ENCODE peak calls at places on chromosomes 7 and 10, in four cellular contexts. H, L, A and W are unnamed samples.

GRCh38 chr7:47565841-47566240 is 16.1 kb downstream of the TNS3 start:
- DNase-seq in H (no peak), L (no peak), A (no peak), W (no peak)

GRCh38 chr7:101081432-101081831 is 3.8 kb upstream of the TRIM56 start:
- DNase-seq in H (no peak), L (no peak), A (no peak), W (no peak)

GRCh38 chr10:18438356-18439126 is 212.8 kb downstream of the NSUN6 start:
- DNase-seq in A (no peak), L (no peak), H (no peak), W (no peak)

GRCh38 chr10:48444266-48444665 is 137.8 kb downstream of the MAPK8 start:
- DNase-seq in L (peak; percentile 14), A (peak; percentile 12), H (peak; percentile 46), W (peak; percentile 20)

GRCh38 chr10:67079126-67079525 is 153.3 kb downstream of the LRRTM3 start:
- DNase-seq in A (no peak), H (no peak), L (no peak), W (no peak)

GRCh38 chr10:29840516-29841276 is 205.9 kb upstream of the SVIL start:
- DNase-seq in A (no peak), L (no peak), H (no peak), W (no peak)

GRCh38 chr7:157584420-157584819 is 247.6 kb downstream of the DNAJB6 start:
- DNase-seq in L (no peak), A (no peak), H (no peak), W (no peak)

GRCh38 chr10:28442375-28442774 is 90.5 kb upstream of the WAC start:
- DNase-seq in L (no peak), A (no peak), H (no peak), W (no peak)

GRCh38 chr10:86364551-86365345 is 1.8 kb downstream of the GRID1 start:
- DNase-seq in A (no peak), L (no peak), H (no peak), W (peak; percentile 52)

GRCh38 chr10:75097666-75098285 is 13.7 kb upstream of the SAMD8 start:
- DNase-seq in H (no peak), A (no peak), L (peak; percentile 20), W (no peak)

GRCh38 chr10:51063659-51064535 is 10.4 kb upstream of the PRKG1 start:
- DNase-seq in H (no peak), A (peak; percentile 15), L (peak; percentile 7), W (no peak)

GRCh38 chr7:95718556-95719410 is 53.6 kb upstream of the DYNC1I1 start:
- DNase-seq in H (peak; percentile 12), L (no peak), A (peak; percentile 7), W (no peak)

GRCh38 chr7:28165971-28166955 is 14.3 kb downstream of the JAZF1 start:
- DNase-seq in L (no peak), H (no peak), A (no peak), W (no peak)

GRCh38 chr10:16944081-16944922 is 127.1 kb upstream of the RSU1 start:
- DNase-seq in H (no peak), L (no peak), A (no peak), W (no peak)

GRCh38 chr10:17607603-17608332 is 9.4 kb downstream of the HACD1 start:
- DNase-seq in A (peak; percentile 40), L (peak; percentile 45), H (peak; percentile 55), W (no peak)

GRCh38 chr10:35731828-35732227 is 89.7 kb upstream of the FZD8 start:
- DNase-seq in L (no peak), A (no peak), H (no peak), W (no peak)

GRCh38 chr10:132270256-132270655 is 37.5 kb downstream of the STK32C start:
- DNase-seq in A (no peak), H (no peak), L (no peak), W (no peak)

GRCh38 chr7:118080947-118081346 is 103.0 kb upstream of the LSM8 start:
- DNase-seq in L (no peak), A (peak; percentile 69), H (peak; percentile 75), W (no peak)

GRCh38 chr10:62380002-62380401 is 5.8 kb downstream of the ZNF365 start:
- DNase-seq in L (peak; percentile 10), A (peak; percentile 60), H (no peak), W (no peak)

GRCh38 chr7:100914879-100915442 is 19.3 kb upstream of the ACHE start:
- DNase-seq in H (no peak), L (no peak), A (no peak), W (no peak)

GRCh38 chr10:101772895-101773761 is 2.8 kb downstream of the FGF8 start:
- DNase-seq in A (no peak), L (no peak), H (no peak), W (no peak)

GRCh38 chr7:19239951-19240350 is 94.7 kb upstream of the FERD3L start:
- DNase-seq in L (no peak), A (no peak), H (no peak), W (no peak)

GRCh38 chr7:45268013-45268412 is 110.4 kb downstream of the RAMP3 start:
- DNase-seq in H (no peak), L (no peak), A (no peak), W (no peak)

GRCh38 chr10:54799491-54799890 is 1.5 kb downstream of the PCDH15 start:
- DNase-seq in L (no peak), A (no peak), H (no peak), W (no peak)

GRCh38 chr7:38872202-38872601 is 36.8 kb downstream of the VPS41 start:
- DNase-seq in A (no peak), L (no peak), H (no peak), W (no peak)

GRCh38 chr7:107203607-107204006 is 34.8 kb downstream of the HBP1 start:
- DNase-seq in L (no peak), H (no peak), A (no peak), W (no peak)

GRCh38 chr10:80041162-80041561 is 37.3 kb upstream of the TMEM254 start:
- DNase-seq in L (no peak), H (no peak), A (no peak), W (no peak)

GRCh38 chr7:52061666-52062065 is 745.1 kb upstream of the COBL start:
- DNase-seq in A (no peak), L (no peak), H (no peak), W (peak; percentile 65)

DNA sequence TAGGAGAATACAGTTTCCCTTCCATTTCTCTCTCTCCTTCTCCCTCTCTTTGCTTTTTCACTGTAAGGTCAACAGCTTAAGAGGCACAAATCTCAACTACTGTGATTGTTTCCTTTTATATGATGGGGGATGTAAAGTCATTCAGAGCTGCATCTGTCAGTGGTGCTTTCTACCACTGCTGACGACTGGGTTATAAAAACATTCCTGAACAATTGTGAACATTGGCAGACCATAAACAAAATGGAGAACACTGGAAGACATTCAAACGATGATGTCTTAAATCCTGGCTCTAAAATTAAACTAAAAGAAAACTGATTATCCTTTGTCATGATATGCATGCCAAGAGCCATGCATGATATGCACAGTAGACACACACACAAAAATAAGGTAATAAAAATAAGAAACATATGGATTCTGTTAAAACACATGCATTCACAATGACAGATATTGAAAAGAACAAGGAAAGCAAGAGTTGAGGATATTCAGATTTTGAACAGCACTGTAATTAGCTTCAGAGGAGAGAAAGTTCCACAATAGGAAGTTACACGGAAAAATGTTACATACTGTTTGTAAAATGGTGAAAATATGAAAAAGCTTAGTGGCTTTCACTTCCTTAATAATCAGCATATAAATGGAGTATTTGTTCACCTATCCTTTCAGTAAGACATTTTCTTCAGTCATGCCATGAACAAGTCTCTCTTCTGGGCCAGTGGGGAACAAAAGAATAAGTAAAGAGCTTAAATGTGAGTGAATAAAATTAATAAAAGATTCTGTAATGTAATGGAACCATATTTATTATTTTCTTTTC is 89.2 kb downstream of the RNLS start:
- DNase-seq in H (no peak), L (no peak), A (no peak), W (no peak)
- TF ChIP-seq YY1 in H (no peak), L (no peak), A (no peak), W (no peak)

GRCh38 chr7:87797798-87798403 is 78.3 kb downstream of the SLC25A40 start:
- DNase-seq in A (peak; percentile 35), H (peak; percentile 32), L (peak; percentile 48), W (peak; percentile 15)
- TF ChIP-seq YY1 in A (no peak), H (no peak), L (no peak), W (no peak)

GRCh38 chr10:69160809-69161225 is 19.2 kb upstream of the SUPV3L1 start:
- DNase-seq in H (no peak), L (no peak), A (no peak), W (no peak)
- TF ChIP-seq YY1 in H (no peak), L (no peak), A (no peak), W (no peak)

GRCh38 chr7:42262907-42263466 is 26.0 kb upstream of the GLI3 start:
- DNase-seq in L (no peak), A (no peak), H (no peak), W (peak; percentile 32)
- TF ChIP-seq YY1 in L (no peak), A (no peak), H (no peak), W (no peak)

GRCh38 chr7:41979834-41980307 is 257.1 kb downstream of the GLI3 start:
- DNase-seq in L (peak; percentile 3), H (peak; percentile 15), A (peak; percentile 3), W (peak; percentile 65)
- TF ChIP-seq YY1 in L (no peak), H (no peak), A (no peak), W (no peak)